ENCODE peak calls at places on chromosomes 3 and 15, in eight cellular contexts. H, U, N, F, S, O, W and B are unnamed samples.

GRCh38 chr3:1232276-1232675 is 139.5 kb downstream of the CNTN6 start:
- DNase-seq in O (no peak), N (no peak), U (no peak), W (no peak), S (no peak), H (no peak), F (no peak), B (no peak)

GRCh38 chr3:12648384-12648959 is 15.4 kb downstream of the RAF1 start:
- DNase-seq in H (no peak), F (no peak), O (no peak), N (no peak), W (no peak), S (no peak), U (no peak), B (no peak)

GRCh38 chr3:62938583-62938982 is 63.4 kb upstream of the CADPS start:
- DNase-seq in W (no peak), U (no peak), S (no peak), H (no peak), F (no peak), N (no peak), O (no peak), B (no peak)

GRCh38 chr15:41791970-41792637 is 17.8 kb downstream of the MAPKBP1 start:
- DNase-seq in F (no peak), H (no peak), N (no peak), O (no peak), W (no peak), S (no peak), U (no peak), B (no peak)

GRCh38 chr3:143150076-143150475 is 30.5 kb downstream of the CHST2 start:
- DNase-seq in O (no peak), W (no peak), H (no peak), F (no peak), U (no peak), N (no peak), S (no peak), B (no peak)

GRCh38 chr15:84818221-84819131 is 1.3 kb downstream of the ALPK3 start:
- DNase-seq in W (no peak), U (peak), F (peak), H (peak), N (peak), O (peak), S (peak), B (no peak)

GRCh38 chr3:70264122-70264780 is 48.2 kb downstream of the MDFIC2 start:
- DNase-seq in N (peak), H (no peak), W (no peak), F (no peak), U (peak), S (peak), O (no peak), B (no peak)

GRCh38 chr3:102224171-102224570 is 210.6 kb upstream of the ZPLD1 start:
- DNase-seq in S (peak), U (peak), F (no peak), H (no peak), N (peak), W (peak), O (no peak), B (no peak)

GRCh38 chr3:186975726-186976125 is 45.4 kb downstream of the ST6GAL1 start:
- DNase-seq in O (no peak), S (no peak), U (no peak), W (no peak), H (no peak), F (no peak), N (no peak), B (no peak)

GRCh38 chr3:186979837-186980236 is 49.5 kb downstream of the ST6GAL1 start:
- DNase-seq in O (no peak), W (no peak), S (no peak), F (no peak), N (peak), U (no peak), H (no peak), B (no peak)

GRCh38 chr3:186974824-186975281 is 44.5 kb downstream of the ST6GAL1 start:
- DNase-seq in S (peak), U (no peak), W (no peak), H (no peak), N (no peak), F (no peak), O (no peak), B (no peak)

GRCh38 chr3:186978712-186979111 is 48.4 kb downstream of the ST6GAL1 start:
- DNase-seq in F (no peak), H (no peak), S (peak), W (no peak), N (no peak), O (no peak), U (no peak), B (no peak)

DNA sequence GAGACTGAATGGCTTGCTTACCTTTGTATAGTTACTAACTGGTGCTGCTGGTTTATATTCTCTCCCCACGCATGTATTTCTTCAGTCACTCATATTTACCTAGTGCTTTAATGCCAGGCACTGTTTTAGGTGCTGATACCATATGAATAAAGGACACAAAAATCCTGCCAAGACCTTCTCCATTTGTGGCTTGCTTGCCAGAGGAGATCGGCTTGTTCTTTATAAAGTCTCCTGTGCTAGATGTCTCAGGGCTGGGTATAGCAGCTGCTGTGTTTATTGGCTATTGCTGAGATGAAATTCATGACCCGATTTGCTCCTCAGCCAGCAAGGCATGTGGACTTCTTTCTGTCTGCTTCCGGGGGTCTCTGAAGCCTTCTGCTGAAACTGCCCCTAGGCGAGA is 46.5 kb downstream of the ST6GAL1 start:
- DNase-seq in U (no peak), H (no peak), O (no peak), F (no peak), N (no peak), W (no peak), S (no peak), B (no peak)
- H3K9ac ChIP-seq in U (no peak), H (no peak), O (no peak), F (no peak), N (no peak), W (no peak), S (no peak), B (peak)

DNA sequence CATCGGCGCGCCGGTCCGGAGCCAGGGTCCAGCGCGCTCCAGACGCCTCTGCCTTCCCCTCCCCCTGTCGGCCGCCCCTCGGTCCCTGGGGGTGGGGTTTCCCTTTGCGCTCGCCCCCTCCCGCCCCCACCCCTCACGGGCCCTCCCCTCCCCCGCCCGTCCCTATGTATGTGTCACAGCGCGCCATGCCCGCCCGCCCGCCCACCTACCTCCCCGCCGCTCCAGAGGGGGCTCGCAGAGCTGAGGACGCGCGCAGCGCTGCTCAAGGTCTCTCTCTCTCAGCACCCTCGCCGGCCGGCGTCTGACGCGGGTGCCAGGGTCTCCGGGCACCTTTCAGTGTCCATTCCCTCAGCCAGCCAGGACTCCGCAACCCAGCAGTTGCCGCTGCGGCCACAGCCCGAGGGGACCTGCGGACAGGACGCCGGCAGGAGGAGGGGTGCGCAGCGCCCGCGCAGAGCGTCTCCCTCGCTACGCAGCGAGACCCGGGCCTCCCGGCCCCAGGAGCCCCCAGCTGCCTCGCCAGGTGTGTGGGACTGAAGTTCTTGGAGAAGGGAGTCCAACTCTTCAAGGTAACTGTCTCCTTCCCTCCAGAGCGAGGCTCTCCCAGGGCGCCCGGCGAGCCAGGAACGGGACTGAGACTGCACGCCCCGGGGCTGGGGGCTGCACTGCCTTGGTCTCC is at the start of gene ACAN:
- DNase-seq in H (peak), N (no peak), S (no peak), F (no peak), U (no peak), O (peak), W (no peak), B (no peak)
- H3K9ac ChIP-seq in H (no peak), N (no peak), S (no peak), F (no peak), U (no peak), O (no peak), W (no peak), B (no peak)

GRCh38 chr15:74615313-74616019 is at the start of gene CLK3:
- DNase-seq in U (peak), N (peak), O (peak), W (peak), S (peak), F (peak), H (peak), B (peak)

GRCh38 chr15:74612677-74613076 is 3.0 kb upstream of the CLK3 start:
- DNase-seq in W (no peak), H (no peak), N (no peak), S (no peak), F (no peak), U (no peak), O (no peak), B (no peak)

GRCh38 chr15:74614744-74615312 is 808 bp upstream of the CLK3 start:
- DNase-seq in W (peak), S (no peak), F (peak), H (peak), N (peak), O (peak), U (peak), B (no peak)

GRCh38 chr15:74613089-74613952 is 2.3 kb upstream of the CLK3 start:
- DNase-seq in O (no peak), U (no peak), N (no peak), F (no peak), S (no peak), W (no peak), H (no peak), B (no peak)

DNA sequence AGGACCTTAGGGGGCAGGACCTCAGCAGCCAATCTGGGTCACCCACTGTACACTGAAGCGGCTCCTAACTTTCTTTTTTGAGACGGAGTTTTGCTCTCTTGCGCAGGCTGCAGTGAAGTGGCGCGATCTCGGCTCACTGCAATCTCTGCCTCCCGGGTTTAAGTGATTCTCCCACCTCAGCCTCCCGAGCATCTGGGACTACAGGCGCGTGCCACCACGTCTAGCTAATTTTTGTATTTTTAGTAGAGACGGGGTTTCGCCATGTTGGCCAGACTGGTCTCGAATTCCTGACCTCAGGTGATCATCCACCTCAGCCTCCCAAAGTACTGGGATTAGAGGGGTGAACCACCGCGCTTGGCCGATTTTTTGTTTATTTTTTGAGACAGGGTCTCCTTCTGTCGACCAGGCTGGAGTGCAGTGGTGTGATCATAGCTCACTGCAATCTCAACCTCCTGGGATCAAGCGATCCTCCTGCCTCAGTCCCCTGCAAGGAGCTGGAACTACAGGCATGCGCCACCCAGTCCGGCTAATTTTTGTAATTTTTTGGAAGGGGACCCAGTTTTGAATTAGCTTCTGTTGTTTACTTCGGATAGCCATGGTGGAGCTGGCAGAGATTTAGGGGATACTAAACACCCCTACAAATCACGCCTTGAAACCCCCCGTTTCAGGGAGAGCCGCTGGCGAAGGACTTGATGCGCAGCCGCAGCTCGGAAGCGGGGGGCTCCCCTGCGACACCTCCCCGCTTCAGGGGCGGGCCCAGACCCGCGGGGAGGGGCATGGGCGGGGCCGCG is 1.5 kb upstream of the CLK3 start:
- DNase-seq in O (peak), N (peak), W (no peak), U (no peak), S (no peak), F (no peak), H (no peak), B (no peak)
- H3K9ac ChIP-seq in O (no peak), N (peak), W (peak), U (peak), S (peak), F (peak), H (no peak), B (peak)

GRCh38 chr15:72983812-72984211 is 68.5 kb upstream of the NEO1 start:
- DNase-seq in F (no peak), H (no peak), W (no peak), S (no peak), U (no peak), O (no peak), N (peak), B (no peak)
- H3K9ac ChIP-seq in F (no peak), H (no peak), W (no peak), S (no peak), U (no peak), O (no peak), N (no peak), B (no peak)

GRCh38 chr15:82536409-82537350 is 3.6 kb downstream of the RPS17 start:
- DNase-seq in F (no peak), U (no peak), S (no peak), W (no peak), H (no peak), O (peak), N (no peak), B (no peak)
- H3K9ac ChIP-seq in F (no peak), U (no peak), S (no peak), W (no peak), H (no peak), O (no peak), N (no peak), B (no peak)